ENCODE peak calls at places on chromosomes 4 and X, in ten cellular contexts. R, K, L, W, Z, O, J, U, N and S are unnamed samples. For H3K4me1, the result is how much of the 10 kb centered on the place peaks cover.

GRCh38 chr4:139904406-139904805 is 238.8 kb downstream of the MGST2 start:
- DNase-seq in N (no peak), W (no peak), Z (no peak), U (no peak), L (no peak), R (no peak), J (no peak), O (no peak), K (no peak), S (no peak)

GRCh38 chr4:15109583-15109982 is 107.3 kb downstream of the CPEB2 start:
- DNase-seq in O (no peak), K (no peak), R (no peak), J (no peak), W (no peak), Z (no peak), U (no peak), L (no peak), N (no peak), S (no peak)

GRCh38 chr4:31370866-31371465 is 650.8 kb downstream of the PCDH7 start:
- DNase-seq in U (peak), R (peak), L (no peak), O (peak), N (no peak), W (no peak), Z (no peak), J (no peak), K (no peak), S (no peak)

GRCh38 chr4:182752158-182752910 is 164.9 kb downstream of the DCTD start:
- DNase-seq in R (no peak), L (no peak), J (no peak), U (no peak), W (no peak), O (peak), Z (no peak), K (no peak), N (no peak), S (no peak)

GRCh38 chr4:1752284-1753041 is 31.1 kb downstream of the TACC3 start:
- DNase-seq in N (no peak), U (no peak), L (no peak), J (no peak), R (peak), Z (no peak), W (peak), O (no peak), K (no peak), S (no peak)

GRCh38 chrX:2371026-2371778 is 129.6 kb downstream of the DHRSX start:
- DNase-seq in K (no peak), N (no peak), R (no peak), W (no peak), J (no peak), U (no peak), O (no peak), L (no peak), Z (no peak), S (no peak)

GRCh38 chrX:69556094-69557011 is 52.2 kb downstream of the NALF2 start:
- DNase-seq in O (peak), J (no peak), R (no peak), N (no peak), Z (no peak), U (no peak), K (no peak), L (peak), W (no peak), S (peak)

GRCh38 chr4:114495471-114495928 is 103.1 kb upstream of the UGT8 start:
- DNase-seq in R (no peak), K (no peak), O (no peak), J (no peak), N (no peak), Z (no peak), W (no peak), L (no peak), U (no peak), S (no peak)

GRCh38 chrX:2650865-2651264 is 40.2 kb upstream of the CD99 start:
- DNase-seq in R (no peak), W (no peak), Z (no peak), J (no peak), K (no peak), O (no peak), U (no peak), N (no peak), L (no peak), S (no peak)

GRCh38 chrX:9668537-9668936 is 97.1 kb downstream of the GPR143 start:
- DNase-seq in K (no peak), Z (no peak), J (no peak), L (no peak), R (no peak), N (no peak), W (no peak), O (no peak), U (no peak), S (no peak)

GRCh38 chrX:107577933-107578332 is 50.4 kb upstream of the PRPS1 start:
- DNase-seq in J (no peak), W (no peak), K (no peak), N (no peak), L (no peak), R (no peak), Z (no peak), O (no peak), U (no peak), S (no peak)

GRCh38 chr4:124640037-124640730 is 72.3 kb downstream of the ANKRD50 start:
- DNase-seq in N (no peak), R (no peak), J (no peak), K (no peak), W (peak), O (peak), L (peak), U (peak), Z (no peak), S (no peak)

GRCh38 chr4:128287159-128287870 is at the start of gene PGRMC2:
- DNase-seq in Z (no peak), J (no peak), R (no peak), O (no peak), K (peak), W (no peak), N (no peak), L (no peak), U (no peak), S (peak)

GRCh38 chr4:36322921-36323354 is 41.5 kb downstream of the DTHD1 start:
- DNase-seq in K (no peak), N (no peak), J (no peak), L (no peak), W (no peak), O (no peak), R (no peak), U (no peak), Z (no peak), S (no peak)

GRCh38 chr4:1981251-1982055 is 27.3 kb downstream of the NELFA start:
- DNase-seq in L (no peak), R (no peak), N (peak), U (no peak), J (no peak), O (no peak), Z (no peak), W (peak), K (peak), S (no peak)

GRCh38 chr4:83910693-83911092 is 374.8 kb downstream of the GPAT3 start:
- DNase-seq in R (no peak), J (no peak), K (no peak), L (no peak), W (no peak), U (no peak), O (no peak), N (no peak), Z (no peak), S (no peak)

GRCh38 chr4:13766722-13767495 is 139.4 kb upstream of the BOD1L1 start:
- DNase-seq in Z (no peak), O (peak), W (no peak), U (no peak), J (no peak), K (no peak), N (no peak), R (no peak), L (no peak), S (no peak)

GRCh38 chr4:109025471-109026076 is 262.7 kb upstream of the ETNPPL start:
- DNase-seq in O (no peak), J (no peak), N (no peak), W (no peak), K (no peak), R (no peak), Z (no peak), U (no peak), L (no peak), S (no peak)

GRCh38 chr4:128847074-128847724 is 37.7 kb downstream of the JADE1 start:
- DNase-seq in O (no peak), K (no peak), W (no peak), U (no peak), L (no peak), Z (no peak), J (no peak), N (no peak), R (peak), S (no peak)

GRCh38 chr4:152784490-152785195 is 4.9 kb downstream of the ARFIP1 start:
- DNase-seq in R (no peak), W (no peak), Z (no peak), J (no peak), U (no peak), L (no peak), N (no peak), O (peak), K (no peak), S (no peak)

GRCh38 chr4:8765631-8766590 is 105.7 kb downstream of the HMX1 start:
- DNase-seq in Z (no peak), R (no peak), N (peak), W (no peak), J (peak), L (no peak), U (no peak), K (peak), O (no peak), S (peak)

GRCh38 chr4:22969314-22969896 is 276.7 kb downstream of the GBA3 start:
- DNase-seq in U (no peak), L (no peak), N (no peak), O (peak), J (no peak), Z (no peak), R (no peak), W (no peak), K (no peak), S (no peak)

GRCh38 chr4:152458801-152459302 is 77.0 kb downstream of the FBXW7 start:
- DNase-seq in Z (no peak), R (no peak), J (no peak), N (no peak), W (no peak), O (no peak), U (no peak), L (no peak), K (no peak), S (no peak)

GRCh38 chr4:77399831-77400230 is 205.8 kb upstream of the CXCL13 start:
- DNase-seq in O (no peak), U (no peak), Z (no peak), N (no peak), W (no peak), L (no peak), K (no peak), J (no peak), R (no peak), S (no peak)

GRCh38 chr4:108560624-108561023 is 59.8 kb upstream of the RPL34 start:
- DNase-seq in U (no peak), Z (no peak), N (no peak), L (no peak), K (no peak), O (no peak), W (no peak), R (no peak), J (no peak), S (no peak)

GRCh38 chr4:146288188-146288587 is 73.8 kb downstream of the REELD1 start:
- DNase-seq in J (no peak), Z (no peak), N (no peak), O (no peak), U (no peak), R (no peak), K (no peak), L (no peak), W (no peak), S (no peak)

GRCh38 chr4:7161721-7162214 is 30.6 kb upstream of the SORCS2 start:
- DNase-seq in W (no peak), J (no peak), O (no peak), Z (no peak), R (no peak), L (peak), N (no peak), U (no peak), K (peak), S (no peak)

GRCh38 chr4:172845281-172845680 is 323.3 kb upstream of the GALNT7 start:
- DNase-seq in Z (no peak), W (no peak), L (no peak), J (no peak), R (no peak), K (no peak), U (no peak), N (no peak), O (no peak), S (no peak)

GRCh38 chr4:128527356-128527755 is 239.7 kb upstream of the PGRMC2 start:
- DNase-seq in R (no peak), Z (no peak), K (no peak), J (no peak), W (no peak), L (no peak), N (no peak), U (no peak), O (no peak), S (no peak)

GRCh38 chrX:128020701-128021100 is 31.5 kb downstream of the ACTRT1 start:
- DNase-seq in R (no peak), J (no peak), Z (no peak), K (no peak), W (no peak), U (peak), O (peak), N (no peak), L (no peak), S (no peak)

GRCh38 chr4:8853249-8853648 is 18.4 kb downstream of the HMX1 start:
- DNase-seq in Z (no peak), U (no peak), K (no peak), N (peak), O (no peak), L (no peak), R (no peak), J (no peak), W (no peak), S (no peak)

GRCh38 chrX:35499071-35499862 is 298.9 kb upstream of the MAGEB16 start:
- DNase-seq in Z (no peak), W (no peak), R (no peak), L (no peak), O (no peak), K (no peak), U (no peak), J (no peak), N (no peak), S (no peak)

GRCh38 chrX:17860811-17861495 is at the start of gene RAI2:
- DNase-seq in N (peak), W (peak), L (peak), K (peak), U (no peak), R (peak), O (no peak), Z (peak), J (peak), S (no peak)

GRCh38 chrX:19782419-19782818 is 105.0 kb downstream of the SH3KBP1 start:
- DNase-seq in K (no peak), J (no peak), O (no peak), L (no peak), Z (no peak), R (no peak), N (no peak), W (no peak), U (no peak), S (no peak)

GRCh38 chrX:19787305-19787704 is 100.1 kb downstream of the SH3KBP1 start:
- DNase-seq in U (no peak), R (no peak), J (no peak), O (no peak), L (no peak), N (no peak), W (no peak), K (no peak), Z (no peak), S (no peak)

GRCh38 chrX:19789782-19790181 is 97.6 kb downstream of the SH3KBP1 start:
- DNase-seq in J (no peak), U (no peak), L (no peak), Z (no peak), R (no peak), W (no peak), O (no peak), N (no peak), K (no peak), S (no peak)

GRCh38 chrX:19789376-19789775 is 98.0 kb downstream of the SH3KBP1 start:
- DNase-seq in W (no peak), L (no peak), O (no peak), J (no peak), U (no peak), K (no peak), Z (no peak), R (no peak), N (no peak), S (no peak)

GRCh38 chrX:19785647-19786046 is 101.8 kb downstream of the SH3KBP1 start:
- DNase-seq in N (no peak), K (no peak), R (no peak), W (no peak), O (no peak), U (no peak), L (no peak), Z (no peak), J (no peak), S (no peak)
- TF ChIP-seq CTCF in N (no peak), K (no peak), R (no peak), W (no peak), O (no peak), U (no peak), L (no peak), Z (no peak), J (no peak), S (no peak)

GRCh38 chrX:38807873-38808272 is 6.6 kb downstream of the MID1IP1 start:
- DNase-seq in U (no peak), Z (no peak), O (no peak), N (no peak), L (no peak), J (no peak), W (no peak), R (no peak), K (no peak), S (no peak)
- H3K4me1 ChIP-seq in U (under half), Z (under half), O (under half), N (under half), L (under half), J (under half), W (under half), R (under half), K (under half), S (under half)

GRCh38 chr4:185134176-185134869 is 8.7 kb upstream of the SLC25A4 start:
- DNase-seq in W (no peak), R (peak), O (peak), Z (no peak), J (no peak), L (no peak), N (no peak), U (no peak), K (no peak), S (no peak)
- TF ChIP-seq CTCF in W (peak), R (peak), O (peak), Z (peak), J (peak), L (peak), N (peak), U (peak), K (peak), S (peak)

GRCh38 chrX:129759576-129760061 is 20.1 kb upstream of the SASH3 start:
- DNase-seq in J (peak), U (no peak), R (peak), K (no peak), L (no peak), N (peak), O (peak), Z (peak), W (peak), S (no peak)
- H3K4me1 ChIP-seq in J (under half), U (under half), R (under half), K (under half), L (under half), N (under half), O (under half), Z (under half), W (under half), S (under half)

GRCh38 chr4:54882616-54883015 is 224.9 kb downstream of the KIT start:
- DNase-seq in Z (no peak), L (no peak), K (no peak), O (no peak), W (no peak), N (no peak), J (no peak), U (no peak), R (no peak), S (no peak)
- TF ChIP-seq CTCF in Z (no peak), L (no peak), K (no peak), O (no peak), W (no peak), N (no peak), J (no peak), U (no peak), R (no peak), S (no peak)